ENCODE peak calls at places on chromosomes 11 and 22, in nine cellular contexts. One of them, this sample, is unnamed.

GRCh38 chr22:49702068-49702397 is 125.6 kb downstream of the BRD1 start:
- DNase-seq in NCI-H146: no peak
- DNase-seq in CD4-positive, CD25-positive, alpha-beta regulatory T cell: no peak
- DNase-seq in lower lobe of right lung: no peak
- DNase-seq in cardiac fibroblast: no peak
- DNase-seq in AML-193: no peak
- DNase-seq in germinal center: no peak
- DNase-seq in gastrocnemius medialis: no peak
- DNase-seq in NCI-H82: no peak
- DNase-seq in this sample: no peak

GRCh38 chr11:369336-370018 is at the start of gene B4GALNT4:
- DNase-seq in NCI-H146: peak
- DNase-seq in CD4-positive, CD25-positive, alpha-beta regulatory T cell: no peak
- DNase-seq in lower lobe of right lung: peak
- DNase-seq in cardiac fibroblast: no peak
- DNase-seq in AML-193: no peak
- DNase-seq in germinal center: no peak
- DNase-seq in gastrocnemius medialis: no peak
- DNase-seq in NCI-H82: peak
- DNase-seq in this sample: no peak

GRCh38 chr11:72634016-72634415 is 40.2 kb downstream of the PDE2A start:
- DNase-seq in NCI-H146: peak
- DNase-seq in CD4-positive, CD25-positive, alpha-beta regulatory T cell: no peak
- DNase-seq in lower lobe of right lung: no peak
- DNase-seq in cardiac fibroblast: no peak
- DNase-seq in AML-193: no peak
- DNase-seq in germinal center: no peak
- DNase-seq in gastrocnemius medialis: no peak
- DNase-seq in NCI-H82: no peak
- DNase-seq in this sample: no peak

GRCh38 chr11:94175545-94175944 is 46.9 kb downstream of the PANX1 start:
- DNase-seq in NCI-H146: no peak
- DNase-seq in CD4-positive, CD25-positive, alpha-beta regulatory T cell: no peak
- DNase-seq in lower lobe of right lung: no peak
- DNase-seq in cardiac fibroblast: peak
- DNase-seq in AML-193: no peak
- DNase-seq in germinal center: no peak
- DNase-seq in gastrocnemius medialis: no peak
- DNase-seq in NCI-H82: no peak
- DNase-seq in this sample: no peak

GRCh38 chr11:119713361-119714040 is 15.5 kb downstream of the NECTIN1 start:
- DNase-seq in NCI-H146: no peak
- DNase-seq in CD4-positive, CD25-positive, alpha-beta regulatory T cell: no peak
- DNase-seq in lower lobe of right lung: no peak
- DNase-seq in cardiac fibroblast: no peak
- DNase-seq in AML-193: no peak
- DNase-seq in germinal center: no peak
- DNase-seq in gastrocnemius medialis: no peak
- DNase-seq in NCI-H82: peak
- DNase-seq in this sample: no peak

GRCh38 chr11:63490551-63491239 is at the start of gene PLAAT5:
- DNase-seq in NCI-H146: peak
- DNase-seq in CD4-positive, CD25-positive, alpha-beta regulatory T cell: no peak
- DNase-seq in lower lobe of right lung: peak
- DNase-seq in cardiac fibroblast: peak
- DNase-seq in AML-193: no peak
- DNase-seq in germinal center: no peak
- DNase-seq in gastrocnemius medialis: no peak
- DNase-seq in NCI-H82: no peak
- DNase-seq in this sample: peak

GRCh38 chr22:50483977-50484853 is 2.4 kb upstream of the MIOX start:
- DNase-seq in NCI-H146: no peak
- DNase-seq in CD4-positive, CD25-positive, alpha-beta regulatory T cell: no peak
- DNase-seq in lower lobe of right lung: no peak
- DNase-seq in cardiac fibroblast: no peak
- DNase-seq in AML-193: no peak
- DNase-seq in germinal center: no peak
- DNase-seq in gastrocnemius medialis: no peak
- DNase-seq in NCI-H82: no peak
- DNase-seq in this sample: no peak

GRCh38 chr22:25281675-25282345 is 62.4 kb downstream of the CRYBB2 start:
- DNase-seq in NCI-H146: no peak
- DNase-seq in CD4-positive, CD25-positive, alpha-beta regulatory T cell: no peak
- DNase-seq in lower lobe of right lung: no peak
- DNase-seq in cardiac fibroblast: no peak
- DNase-seq in AML-193: no peak
- DNase-seq in germinal center: no peak
- DNase-seq in gastrocnemius medialis: no peak
- DNase-seq in NCI-H82: no peak
- DNase-seq in this sample: no peak

GRCh38 chr11:11661356-11662040 is 39.7 kb upstream of the GALNT18 start:
- DNase-seq in NCI-H146: peak
- DNase-seq in CD4-positive, CD25-positive, alpha-beta regulatory T cell: no peak
- DNase-seq in lower lobe of right lung: no peak
- DNase-seq in cardiac fibroblast: no peak
- DNase-seq in AML-193: no peak
- DNase-seq in germinal center: no peak
- DNase-seq in gastrocnemius medialis: no peak
- DNase-seq in NCI-H82: peak
- DNase-seq in this sample: no peak

GRCh38 chr11:554428-554823 is 6.1 kb downstream of the LMNTD2 start:
- DNase-seq in NCI-H146: peak
- DNase-seq in CD4-positive, CD25-positive, alpha-beta regulatory T cell: no peak
- DNase-seq in lower lobe of right lung: no peak
- DNase-seq in cardiac fibroblast: no peak
- DNase-seq in AML-193: no peak
- DNase-seq in germinal center: no peak
- DNase-seq in gastrocnemius medialis: no peak
- DNase-seq in NCI-H82: no peak
- DNase-seq in this sample: no peak

This sample was measured in aorta.